ENCODE peak calls at places on chromosomes 16 and 17, in ten cellular contexts. M is pancreas, K is neural progenitor cell, A is gastrocnemius medialis, Z is heart left ventricle, I is heart right ventricle, B is A549, S is esophagus squamous epithelium, H is ascending aorta, X is HCT116. P is an unnamed sample.

GRCh38 chr17:8122923-8123694 is 797 bp downstream of the HES7 start:
- DNase-seq in M (no peak), K (peak; percentile 59), A (no peak), Z (no peak), I (peak; percentile 25), B (peak; percentile 52), S (no peak), H (no peak), X (no peak), P (no peak)

GRCh38 chr17:33169580-33170285 is 123.4 kb downstream of the ASIC2 start:
- DNase-seq in M (no peak), K (no peak), A (no peak), Z (no peak), I (no peak), B (peak; percentile 23), S (no peak), H (no peak), X (no peak), P (no peak)

GRCh38 chr17:32278815-32279214 is 13.2 kb downstream of the RHBDL3 start:
- DNase-seq in M (no peak), K (no peak), A (no peak), Z (no peak), I (no peak), B (no peak), S (no peak), H (no peak), X (no peak), P (no peak)

GRCh38 chr17:76147211-76148014 is 6.4 kb upstream of the FOXJ1 start:
- DNase-seq in M (no peak), K (no peak), A (no peak), Z (no peak), I (no peak), B (no peak), S (no peak), H (no peak), X (peak; percentile 35), P (no peak)

GRCh38 chr16:23240994-23241393 is 58.4 kb downstream of the SCNN1G start:
- DNase-seq in M (no peak), K (no peak), A (no peak), Z (no peak), I (no peak), B (no peak), S (no peak), H (no peak), X (no peak), P (no peak)

GRCh38 chr16:15427648-15428239 is 6.6 kb upstream of the BMERB1 start:
- DNase-seq in M (peak; percentile 71), K (peak; percentile 45), A (no peak), Z (peak; percentile 76), I (peak; percentile 77), B (peak; percentile 82), S (no peak), H (peak; percentile 86), X (peak; percentile 50), P (peak; percentile 24)

GRCh38 chr16:84499638-84500037 is 4.8 kb downstream of the MEAK7 start:
- DNase-seq in M (no peak), K (no peak), A (no peak), Z (no peak), I (no peak), B (no peak), S (no peak), H (no peak), X (no peak), P (no peak)

GRCh38 chr16:89953671-89954406 is 5.3 kb downstream of the DEF8 start:
- DNase-seq in M (no peak), K (no peak), A (no peak), Z (no peak), I (no peak), B (no peak), S (no peak), H (no peak), X (no peak), P (no peak)

GRCh38 chr16:72013389-72013788 is 4.8 kb downstream of the DHODH start:
- DNase-seq in M (no peak), K (no peak), A (no peak), Z (no peak), I (no peak), B (no peak), S (no peak), H (no peak), X (no peak), P (no peak)

GRCh38 chr16:52318259-52319008 is 228.5 kb downstream of the TOX3 start:
- DNase-seq in M (no peak), K (peak; percentile 34), A (no peak), Z (no peak), I (no peak), B (no peak), S (no peak), H (no peak), X (no peak), P (no peak)

GRCh38 chr17:30091771-30092170 is 24.8 kb upstream of the NSRP1 start:
- DNase-seq in M (no peak), K (no peak), A (no peak), Z (no peak), I (no peak), B (peak; percentile 24), S (no peak), H (no peak), X (peak; percentile 10), P (no peak)

GRCh38 chr17:40106089-40106759 is 5.8 kb upstream of the NR1D1 start:
- DNase-seq in M (no peak), K (no peak), A (peak; percentile 74), Z (no peak), I (no peak), B (no peak), S (no peak), H (no peak), X (no peak), P (no peak)

GRCh38 chr17:15334266-15334665 is 7.1 kb downstream of the TEKT3 start:
- DNase-seq in M (no peak), K (no peak), A (no peak), Z (no peak), I (no peak), B (peak; percentile 49), S (no peak), H (no peak), X (no peak), P (no peak)

DNA sequence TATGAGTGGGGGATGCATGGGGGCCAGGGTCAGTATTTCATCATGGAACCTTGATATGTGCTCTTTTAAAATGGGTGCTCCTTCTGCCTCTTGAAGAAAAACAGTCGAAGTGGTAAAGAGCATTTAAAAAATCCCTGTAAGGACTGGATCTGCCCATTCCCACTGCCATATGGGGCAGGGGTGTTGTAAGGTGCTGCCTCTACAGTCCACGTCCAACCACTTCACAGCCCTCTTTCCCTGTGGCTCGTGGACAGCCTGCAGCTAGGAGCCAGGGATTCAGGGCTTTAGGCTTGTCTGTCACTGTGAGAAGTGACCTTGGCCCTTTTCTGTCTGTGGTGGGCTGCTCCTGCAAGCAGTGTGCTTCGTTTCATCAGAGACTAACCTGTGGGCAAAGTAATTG is 44.3 kb downstream of the IGF2BP1 start:
- DNase-seq in M (no peak), K (no peak), A (no peak), Z (no peak), I (no peak), B (no peak), S (no peak), H (no peak), X (no peak), P (no peak)
- TF ChIP-seq CTCF in M (no peak), K (no peak), A (no peak), Z (no peak), I (no peak), B (no peak), S (no peak), H (no peak), X (no peak), P (no peak)

GRCh38 chr16:3400446-3400778 is 392 bp downstream of the ZSCAN32 start:
- DNase-seq in M (no peak), K (no peak), A (no peak), Z (no peak), I (no peak), B (no peak), S (no peak), H (no peak), X (no peak), P (no peak)

GRCh38 chr16:3400779-3401688 is at the start of the genes ZNF174 and ZSCAN32:
- DNase-seq in M (peak; percentile 99), K (peak; percentile 99), A (peak; percentile 99), Z (peak; percentile 99), I (peak; percentile 99), B (peak; percentile 100), S (peak; percentile 92), H (peak; percentile 99), X (peak; percentile 97), P (peak; percentile 96)

GRCh38 chr16:3401719-3402397 is 843 bp downstream of the ZNF174 start:
- DNase-seq in M (no peak), K (peak; percentile 50), A (no peak), Z (no peak), I (no peak), B (peak; percentile 23), S (no peak), H (no peak), X (no peak), P (no peak)
- H3K9me3 ChIP-seq in M (no peaks in the 10 kb centered on the region), K (peaks cover 9% of the 10 kb centered on the region), A (no peaks in the 10 kb centered on the region), Z (no peaks in the 10 kb centered on the region), I (peaks cover 12% of the 10 kb centered on the region), B (peaks cover 67% of the 10 kb centered on the region), S (no peaks in the 10 kb centered on the region), H (peaks cover 52% of the 10 kb centered on the region), X (peaks cover 5% of the 10 kb centered on the region), P (peaks cover 17% of the 10 kb centered on the region)

GRCh38 chr16:73285336-73285735 is 237.4 kb upstream of the ZFHX3 start:
- DNase-seq in M (no peak), K (no peak), A (no peak), Z (no peak), I (no peak), B (no peak), S (no peak), H (no peak), X (no peak), P (no peak)

GRCh38 chr16:73288435-73288834 is 240.5 kb upstream of the ZFHX3 start:
- DNase-seq in M (no peak), K (no peak), A (no peak), Z (no peak), I (no peak), B (no peak), S (no peak), H (no peak), X (no peak), P (no peak)

GRCh38 chr16:73286643-73287267 is 238.8 kb upstream of the ZFHX3 start:
- DNase-seq in M (no peak), K (no peak), A (no peak), Z (no peak), I (no peak), B (no peak), S (no peak), H (no peak), X (no peak), P (no peak)

GRCh38 chr16:73290258-73290657 is 242.3 kb upstream of the ZFHX3 start:
- DNase-seq in M (no peak), K (no peak), A (no peak), Z (no peak), I (no peak), B (no peak), S (no peak), H (no peak), X (no peak), P (no peak)

GRCh38 chr16:73289232-73289631 is 241.3 kb upstream of the ZFHX3 start:
- DNase-seq in M (no peak), K (no peak), A (no peak), Z (no peak), I (no peak), B (no peak), S (no peak), H (no peak), X (no peak), P (no peak)
- TF ChIP-seq CTCF in M (no peak), K (no peak), A (no peak), Z (no peak), I (no peak), B (no peak), S (no peak), H (no peak), X (no peak), P (no peak)

GRCh38 chr17:43349142-43349541 is 49.7 kb upstream of the ARL4D start:
- DNase-seq in M (no peak), K (no peak), A (no peak), Z (no peak), I (no peak), B (peak; percentile 53), S (no peak), H (no peak), X (no peak), P (no peak)
- H3K9me3 ChIP-seq in M (no peaks in the 10 kb centered on the region), K (peaks cover 8% of the 10 kb centered on the region), A (no peaks in the 10 kb centered on the region), Z (no peaks in the 10 kb centered on the region), I (peaks cover 16% of the 10 kb centered on the region), B (peaks cover 55% of the 10 kb centered on the region), S (peaks cover 7% of the 10 kb centered on the region), H (peaks cover 27% of the 10 kb centered on the region), X (peaks cover 16% of the 10 kb centered on the region), P (peaks cover 22% of the 10 kb centered on the region)